ENCODE peak calls at places on chromosomes 4 and X, in seven cellular contexts. X is dorsolateral prefrontal cortex, V is foreskin keratinocyte, W is Calu3, R is esophagus muscularis mucosa, E is spleen, U is fibroblast of the aortic adventitia. B is an unnamed sample.
A peak's percentile ranks its signal among the peaks of the same experiment; 100 is the strongest.

GRCh38 chrX:18672008-18672407 is at the start of gene RS1:
- DNase-seq in X (no peak), V (no peak), W (no peak), R (no peak), E (no peak), U (no peak), B (no peak)

GRCh38 chr4:149768477-149768876 is 47.2 kb downstream of the IQCM start:
- DNase-seq in X (no peak), V (no peak), W (no peak), R (no peak), E (no peak), U (no peak), B (no peak)

GRCh38 chrX:150240643-150240970 is 122.5 kb upstream of the MAMLD1 start:
- DNase-seq in X (no peak), V (no peak), W (no peak), R (no peak), E (no peak), U (no peak), B (no peak)

GRCh38 chr4:74671074-74671698 is 123.1 kb downstream of the BTC start:
- DNase-seq in X (no peak), V (no peak), W (peak; percentile 73), R (no peak), E (no peak), U (peak; percentile 82), B (peak; percentile 27)

GRCh38 chr4:80113615-80114014 is 40.6 kb upstream of the ANTXR2 start:
- DNase-seq in X (no peak), V (no peak), W (no peak), R (no peak), E (no peak), U (peak; percentile 32), B (no peak)

GRCh38 chrX:9644335-9644734 is 121.3 kb downstream of the GPR143 start:
- DNase-seq in X (no peak), V (no peak), W (no peak), R (no peak), E (no peak), U (no peak), B (no peak)

GRCh38 chr4:102564399-102564921 is 63.3 kb downstream of the NFKB1 start:
- DNase-seq in X (no peak), V (peak; percentile 47), W (no peak), R (no peak), E (no peak), U (peak; percentile 73), B (no peak)

GRCh38 chrX:40410859-40411258 is 169.9 kb upstream of the ATP6AP2 start:
- DNase-seq in X (no peak), V (no peak), W (no peak), R (no peak), E (no peak), U (no peak), B (no peak)

GRCh38 chr4:30948653-30949052 is 228.5 kb downstream of the PCDH7 start:
- DNase-seq in X (no peak), V (peak; percentile 71), W (no peak), R (no peak), E (no peak), U (peak; percentile 90), B (no peak)

GRCh38 chr4:8775751-8776355 is 95.8 kb downstream of the HMX1 start:
- DNase-seq in X (peak; percentile 26), V (no peak), W (no peak), R (no peak), E (peak; percentile 68), U (no peak), B (no peak)

GRCh38 chr4:169014581-169014980 is 4.5 kb upstream of the CBR4 start:
- DNase-seq in X (no peak), V (no peak), W (no peak), R (no peak), E (no peak), U (no peak), B (no peak)

DNA sequence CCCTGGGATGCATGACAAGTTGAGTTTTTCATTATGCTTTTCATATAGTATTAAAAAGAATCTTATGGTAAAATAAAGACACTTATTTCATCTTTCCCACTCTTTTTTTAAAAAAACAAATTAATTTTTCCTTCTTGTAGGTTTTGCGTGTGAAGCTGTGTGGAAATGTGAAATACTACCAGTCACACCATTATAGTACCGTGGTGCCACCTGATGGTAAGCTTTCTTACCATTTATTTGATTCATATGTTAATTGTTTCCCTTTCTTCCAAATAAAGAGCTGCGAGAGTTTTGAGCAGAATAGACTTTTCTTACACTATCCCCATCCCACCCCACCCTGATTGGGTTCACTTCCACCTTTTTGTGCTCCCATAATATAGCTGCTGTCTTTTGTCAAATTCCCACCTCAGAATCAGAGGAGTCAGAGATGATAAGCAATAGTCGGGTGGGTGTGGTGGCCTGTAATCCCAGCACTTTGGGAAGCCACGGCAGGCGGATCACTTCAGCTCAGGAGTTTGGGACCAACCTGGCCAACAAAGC is 44.3 kb downstream of the CASP6 start:
- DNase-seq in X (no peak), V (no peak), W (no peak), R (no peak), E (no peak), U (peak; percentile 40), B (no peak)
- TF ChIP-seq CTCF in X (peak; percentile 30), V (peak; percentile 52), W (no peak), R (no peak), E (no peak), U (no peak), B (no peak)

GRCh38 chr4:111283066-111283677 is 660.3 kb upstream of the PITX2 start:
- DNase-seq in X (no peak), V (no peak), W (peak; percentile 72), R (no peak), E (no peak), U (peak; percentile 70), B (peak; percentile 44)
- TF ChIP-seq CTCF in X (peak; percentile 67), V (peak; percentile 85), W (peak; percentile 43), R (peak; percentile 88), E (peak; percentile 66), U (peak; percentile 93), B (peak; percentile 95)

DNA sequence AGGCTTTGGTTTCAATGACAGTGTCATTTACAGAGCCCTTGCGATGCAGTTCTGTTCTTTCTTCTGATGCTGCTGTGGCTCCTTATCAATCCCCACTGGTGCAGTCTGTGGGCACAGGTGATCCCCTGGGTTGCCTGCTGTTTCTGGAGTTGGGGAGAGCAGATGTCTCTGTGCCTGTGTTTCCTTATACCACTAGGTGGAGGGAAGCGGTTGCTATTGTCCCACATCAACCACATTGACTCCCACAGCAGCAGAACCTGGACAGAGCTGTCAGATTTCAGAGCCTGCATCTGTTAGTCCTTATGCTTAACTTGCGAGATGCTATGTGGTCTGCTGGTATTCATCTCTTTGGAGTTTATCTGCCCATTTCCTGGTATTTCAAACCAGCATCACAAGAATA is 57.7 kb downstream of the NEIL3 start:
- DNase-seq in X (no peak), V (no peak), W (peak; percentile 32), R (no peak), E (no peak), U (peak; percentile 28), B (no peak)
- TF ChIP-seq CTCF in X (no peak), V (peak; percentile 48), W (no peak), R (no peak), E (no peak), U (peak; percentile 38), B (peak; percentile 37)

DNA sequence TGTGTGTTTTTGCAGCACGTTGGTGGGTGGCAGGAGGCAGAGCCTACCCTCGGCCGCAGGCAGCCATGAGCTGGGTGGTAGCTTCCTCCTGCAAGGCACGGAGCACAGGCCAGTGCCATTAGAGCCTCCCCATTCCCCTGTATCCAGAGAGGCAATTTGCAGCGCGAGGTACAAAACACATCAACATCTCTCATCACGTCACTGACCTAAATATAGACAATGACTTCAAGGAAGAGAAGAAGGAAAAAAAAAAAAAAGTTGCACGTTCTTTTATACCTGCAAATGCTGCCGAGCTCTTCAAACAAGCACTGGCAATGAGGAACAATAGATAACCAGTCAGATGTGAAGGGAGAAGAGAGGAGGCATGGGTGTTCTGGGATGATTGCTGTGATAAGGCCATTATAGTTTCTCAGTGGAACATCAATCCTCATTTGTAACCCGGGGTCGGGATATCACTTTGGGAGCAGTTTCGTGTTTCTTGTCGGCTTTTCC is 159.9 kb downstream of the MGST2 start:
- DNase-seq in X (no peak), V (no peak), W (no peak), R (peak; percentile 68), E (no peak), U (no peak), B (no peak)
- TF ChIP-seq CTCF in X (no peak), V (no peak), W (no peak), R (no peak), E (no peak), U (no peak), B (no peak)

B was measured in progenitor cell of endocrine pancreas.